ENCODE peak calls at places on chromosome 15, in eight cellular contexts. One of them, this sample, is unnamed.

GRCh38 chr15:63089260-63090043 is 32.2 kb upstream of the LACTB start:
- DNase-seq in upper lobe of right lung: no peak
- DNase-seq in colonic mucosa: peak
- DNase-seq in endothelial cell of umbilical vein: peak
- DNase-seq in ovary: no peak
- DNase-seq in astrocyte of the spinal cord: peak
- DNase-seq in H1: no peak
- DNase-seq in BE2C: peak
- DNase-seq in this sample: peak

GRCh38 chr15:29044506-29044905 is 158.7 kb downstream of the APBA2 start:
- DNase-seq in upper lobe of right lung: peak
- DNase-seq in colonic mucosa: no peak
- DNase-seq in endothelial cell of umbilical vein: no peak
- DNase-seq in ovary: no peak
- DNase-seq in astrocyte of the spinal cord: peak
- DNase-seq in H1: no peak
- DNase-seq in BE2C: no peak
- DNase-seq in this sample: no peak

GRCh38 chr15:64502537-64502936 is 42.2 kb downstream of the ZNF609 start:
- DNase-seq in upper lobe of right lung: no peak
- DNase-seq in colonic mucosa: no peak
- DNase-seq in endothelial cell of umbilical vein: no peak
- DNase-seq in ovary: no peak
- DNase-seq in astrocyte of the spinal cord: no peak
- DNase-seq in H1: no peak
- DNase-seq in BE2C: no peak
- DNase-seq in this sample: peak

GRCh38 chr15:63041982-63042878 is at the start of gene TPM1:
- DNase-seq in upper lobe of right lung: peak
- DNase-seq in colonic mucosa: peak
- DNase-seq in endothelial cell of umbilical vein: peak
- DNase-seq in ovary: peak
- DNase-seq in astrocyte of the spinal cord: peak
- DNase-seq in H1: peak
- DNase-seq in BE2C: peak
- DNase-seq in this sample: peak

GRCh38 chr15:50558012-50558411 is 11.5 kb upstream of the USP50 start:
- DNase-seq in upper lobe of right lung: no peak
- DNase-seq in colonic mucosa: no peak
- DNase-seq in endothelial cell of umbilical vein: no peak
- DNase-seq in ovary: no peak
- DNase-seq in astrocyte of the spinal cord: no peak
- DNase-seq in H1: no peak
- DNase-seq in BE2C: no peak
- DNase-seq in this sample: no peak

GRCh38 chr15:82312611-82313349 is 36.5 kb downstream of the GOLGA6L10 start:
- DNase-seq in upper lobe of right lung: peak
- DNase-seq in colonic mucosa: no peak
- DNase-seq in endothelial cell of umbilical vein: peak
- DNase-seq in ovary: no peak
- DNase-seq in astrocyte of the spinal cord: no peak
- DNase-seq in H1: peak
- DNase-seq in BE2C: no peak
- DNase-seq in this sample: peak

GRCh38 chr15:49235446-49236207 is 65.6 kb downstream of the GALK2 start:
- DNase-seq in upper lobe of right lung: no peak
- DNase-seq in colonic mucosa: peak
- DNase-seq in endothelial cell of umbilical vein: peak
- DNase-seq in ovary: peak
- DNase-seq in astrocyte of the spinal cord: peak
- DNase-seq in H1: peak
- DNase-seq in BE2C: peak
- DNase-seq in this sample: peak

GRCh38 chr15:63890617-63891016 is 56.9 kb upstream of the HERC1 start:
- DNase-seq in upper lobe of right lung: no peak
- DNase-seq in colonic mucosa: no peak
- DNase-seq in endothelial cell of umbilical vein: no peak
- DNase-seq in ovary: no peak
- DNase-seq in astrocyte of the spinal cord: no peak
- DNase-seq in H1: no peak
- DNase-seq in BE2C: no peak
- DNase-seq in this sample: no peak

GRCh38 chr15:95826831-95827230 is 503.7 kb upstream of the NR2F2 start:
- DNase-seq in upper lobe of right lung: no peak
- DNase-seq in colonic mucosa: no peak
- DNase-seq in endothelial cell of umbilical vein: no peak
- DNase-seq in ovary: no peak
- DNase-seq in astrocyte of the spinal cord: no peak
- DNase-seq in H1: no peak
- DNase-seq in BE2C: no peak
- DNase-seq in this sample: no peak

GRCh38 chr15:59369597-59369996 is 3.1 kb downstream of the MYO1E start:
- DNase-seq in upper lobe of right lung: no peak
- DNase-seq in colonic mucosa: no peak
- DNase-seq in endothelial cell of umbilical vein: no peak
- DNase-seq in ovary: no peak
- DNase-seq in astrocyte of the spinal cord: no peak
- DNase-seq in H1: no peak
- DNase-seq in BE2C: no peak
- DNase-seq in this sample: peak

GRCh38 chr15:75779504-75779903 is 63.7 kb upstream of the UBE2Q2 start:
- DNase-seq in upper lobe of right lung: no peak
- DNase-seq in colonic mucosa: no peak
- DNase-seq in endothelial cell of umbilical vein: no peak
- DNase-seq in ovary: no peak
- DNase-seq in astrocyte of the spinal cord: no peak
- DNase-seq in H1: no peak
- DNase-seq in BE2C: no peak
- DNase-seq in this sample: no peak

GRCh38 chr15:58538901-58539300 is 107.1 kb downstream of the LIPC start:
- DNase-seq in upper lobe of right lung: no peak
- DNase-seq in colonic mucosa: no peak
- DNase-seq in endothelial cell of umbilical vein: no peak
- DNase-seq in ovary: no peak
- DNase-seq in astrocyte of the spinal cord: no peak
- DNase-seq in H1: no peak
- DNase-seq in BE2C: no peak
- DNase-seq in this sample: no peak

GRCh38 chr15:38626443-38627050 is 61.9 kb upstream of the RASGRP1 start:
- DNase-seq in upper lobe of right lung: no peak
- DNase-seq in colonic mucosa: no peak
- DNase-seq in endothelial cell of umbilical vein: no peak
- DNase-seq in ovary: no peak
- DNase-seq in astrocyte of the spinal cord: no peak
- DNase-seq in H1: no peak
- DNase-seq in BE2C: no peak
- DNase-seq in this sample: no peak

GRCh38 chr15:85336870-85337269 is 43.5 kb upstream of the AKAP13 start:
- DNase-seq in upper lobe of right lung: no peak
- DNase-seq in colonic mucosa: no peak
- DNase-seq in endothelial cell of umbilical vein: no peak
- DNase-seq in ovary: no peak
- DNase-seq in astrocyte of the spinal cord: no peak
- DNase-seq in H1: no peak
- DNase-seq in BE2C: no peak
- DNase-seq in this sample: no peak

GRCh38 chr15:49040151-49040550 is 6.1 kb downstream of the SECISBP2L start:
- DNase-seq in upper lobe of right lung: no peak
- DNase-seq in colonic mucosa: no peak
- DNase-seq in endothelial cell of umbilical vein: no peak
- DNase-seq in ovary: no peak
- DNase-seq in astrocyte of the spinal cord: no peak
- DNase-seq in H1: no peak
- DNase-seq in BE2C: no peak
- DNase-seq in this sample: no peak

GRCh38 chr15:85959573-85959972 is 120.1 kb upstream of the AGBL1 start:
- DNase-seq in upper lobe of right lung: no peak
- DNase-seq in colonic mucosa: no peak
- DNase-seq in endothelial cell of umbilical vein: no peak
- DNase-seq in ovary: no peak
- DNase-seq in astrocyte of the spinal cord: no peak
- DNase-seq in H1: no peak
- DNase-seq in BE2C: no peak
- DNase-seq in this sample: no peak

GRCh38 chr15:55240125-55240760 is 43.5 kb upstream of the RSL24D1 start:
- DNase-seq in upper lobe of right lung: no peak
- DNase-seq in colonic mucosa: no peak
- DNase-seq in endothelial cell of umbilical vein: peak
- DNase-seq in ovary: no peak
- DNase-seq in astrocyte of the spinal cord: no peak
- DNase-seq in H1: no peak
- DNase-seq in BE2C: no peak
- DNase-seq in this sample: no peak

GRCh38 chr15:74955796-74956647 is 550 bp downstream of the RPP25 start:
- DNase-seq in upper lobe of right lung: peak
- DNase-seq in colonic mucosa: peak
- DNase-seq in endothelial cell of umbilical vein: peak
- DNase-seq in ovary: peak
- DNase-seq in astrocyte of the spinal cord: peak
- DNase-seq in H1: peak
- DNase-seq in BE2C: peak
- DNase-seq in this sample: peak

DNA sequence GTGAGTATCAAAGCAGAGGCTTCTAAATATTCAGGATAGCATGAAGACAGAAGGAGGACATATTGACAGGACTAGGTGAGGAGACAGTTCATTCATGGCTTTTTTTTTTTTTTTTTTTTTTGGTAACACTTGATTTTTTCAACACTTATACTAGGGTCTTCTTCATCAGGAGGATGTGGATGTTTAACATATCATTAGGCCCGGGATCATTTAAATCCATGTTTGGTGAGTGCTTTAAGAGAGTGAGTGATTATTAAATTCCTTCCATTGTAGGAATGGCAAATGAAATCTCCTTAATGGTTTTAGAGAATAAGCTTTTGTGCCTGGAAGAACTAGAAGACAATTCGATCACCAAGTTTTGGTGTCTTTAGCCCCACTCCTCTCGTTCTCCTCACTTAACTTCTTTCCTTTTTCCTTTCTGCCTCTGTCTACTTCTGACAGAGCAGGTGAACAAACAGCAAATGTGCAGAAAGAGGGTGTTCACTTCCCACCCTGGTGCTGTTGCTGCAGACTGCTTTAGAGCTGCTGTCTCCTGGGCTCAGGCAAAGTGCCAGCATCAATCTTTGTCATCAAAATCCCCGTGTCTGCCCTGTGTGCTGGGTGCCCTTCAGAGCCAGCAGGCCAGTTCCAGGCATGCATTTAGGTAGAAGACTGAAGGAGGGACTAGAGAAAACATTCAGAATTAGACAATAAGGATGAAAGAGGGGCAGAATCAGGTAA is 35.6 kb upstream of the RAB11A start:
- DNase-seq in upper lobe of right lung: no peak
- DNase-seq in colonic mucosa: peak
- DNase-seq in endothelial cell of umbilical vein: peak
- DNase-seq in ovary: no peak
- DNase-seq in astrocyte of the spinal cord: no peak
- DNase-seq in H1: no peak
- DNase-seq in BE2C: peak
- DNase-seq in this sample: no peak
- H3K4me3 ChIP-seq in upper lobe of right lung: peak
- H3K4me3 ChIP-seq in colonic mucosa: no peak
- H3K4me3 ChIP-seq in endothelial cell of umbilical vein: no peak
- H3K4me3 ChIP-seq in ovary: no peak
- H3K4me3 ChIP-seq in astrocyte of the spinal cord: no peak
- H3K4me3 ChIP-seq in H1: no peak
- H3K4me3 ChIP-seq in BE2C: no peak
- H3K4me3 ChIP-seq in this sample: no peak

GRCh38 chr15:45279024-45279697 is 27.1 kb downstream of the SLC28A2 start:
- DNase-seq in upper lobe of right lung: peak
- DNase-seq in colonic mucosa: peak
- DNase-seq in endothelial cell of umbilical vein: peak
- DNase-seq in ovary: peak
- DNase-seq in astrocyte of the spinal cord: peak
- DNase-seq in H1: peak
- DNase-seq in BE2C: peak
- DNase-seq in this sample: peak

GRCh38 chr15:45274636-45275035 is 22.6 kb downstream of the SLC28A2 start:
- DNase-seq in upper lobe of right lung: no peak
- DNase-seq in colonic mucosa: no peak
- DNase-seq in endothelial cell of umbilical vein: no peak
- DNase-seq in ovary: no peak
- DNase-seq in astrocyte of the spinal cord: no peak
- DNase-seq in H1: no peak
- DNase-seq in BE2C: no peak
- DNase-seq in this sample: no peak

GRCh38 chr15:45276851-45277250 is 24.8 kb downstream of the SLC28A2 start:
- DNase-seq in upper lobe of right lung: no peak
- DNase-seq in colonic mucosa: no peak
- DNase-seq in endothelial cell of umbilical vein: peak
- DNase-seq in ovary: no peak
- DNase-seq in astrocyte of the spinal cord: peak
- DNase-seq in H1: no peak
- DNase-seq in BE2C: no peak
- DNase-seq in this sample: peak
- TF ChIP-seq CTCF in upper lobe of right lung: peak
- TF ChIP-seq CTCF in colonic mucosa: peak
- TF ChIP-seq CTCF in endothelial cell of umbilical vein: peak
- TF ChIP-seq CTCF in ovary: no peak
- TF ChIP-seq CTCF in astrocyte of the spinal cord: peak
- TF ChIP-seq CTCF in H1: peak
- TF ChIP-seq CTCF in BE2C: peak
- TF ChIP-seq CTCF in this sample: peak

DNA sequence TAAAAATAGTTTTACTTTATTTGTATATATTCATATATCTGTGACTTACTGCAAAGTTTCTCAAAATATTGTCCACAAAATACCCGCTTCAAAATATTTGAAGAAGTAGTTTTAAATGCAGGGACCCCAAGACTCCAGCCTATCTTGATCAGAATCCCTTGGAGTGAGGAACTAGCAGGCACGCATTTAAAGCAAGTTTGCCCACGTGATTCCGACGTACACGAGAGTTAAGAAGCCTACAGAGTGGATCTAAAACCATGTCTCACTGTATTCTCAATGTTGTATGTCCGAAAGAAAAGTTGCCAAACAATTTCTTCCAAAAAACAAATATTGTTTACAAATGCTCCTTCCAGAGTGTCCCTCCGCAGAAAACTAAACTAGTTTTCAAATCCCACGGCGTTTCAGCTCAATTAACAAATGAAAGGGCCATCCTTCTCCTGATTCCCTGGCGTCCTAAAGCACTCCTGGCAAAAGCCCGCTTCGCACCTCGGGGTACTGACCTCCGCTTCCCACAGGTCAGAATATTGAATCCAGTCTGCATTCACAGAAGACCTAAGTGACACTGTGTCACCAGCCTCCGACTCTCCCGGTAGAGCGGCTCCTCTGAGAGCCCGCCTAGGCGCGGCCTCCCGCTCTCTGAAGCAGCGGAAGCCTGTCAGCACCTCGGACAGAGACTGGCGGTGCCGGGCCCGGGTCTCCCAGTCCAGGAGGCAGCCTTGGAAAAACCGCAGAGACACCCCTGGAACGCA is 1.5 kb downstream of the GABRB3 start:
- DNase-seq in upper lobe of right lung: peak
- DNase-seq in colonic mucosa: no peak
- DNase-seq in endothelial cell of umbilical vein: no peak
- DNase-seq in ovary: peak
- DNase-seq in astrocyte of the spinal cord: no peak
- DNase-seq in H1: peak
- DNase-seq in BE2C: peak
- DNase-seq in this sample: no peak
- H3K4me3 ChIP-seq in upper lobe of right lung: no peak
- H3K4me3 ChIP-seq in colonic mucosa: no peak
- H3K4me3 ChIP-seq in endothelial cell of umbilical vein: no peak
- H3K4me3 ChIP-seq in ovary: no peak
- H3K4me3 ChIP-seq in astrocyte of the spinal cord: no peak
- H3K4me3 ChIP-seq in H1: peak
- H3K4me3 ChIP-seq in BE2C: peak
- H3K4me3 ChIP-seq in this sample: no peak

GRCh38 chr15:80418892-80419537 is 14.8 kb downstream of the ARNT2 start:
- DNase-seq in upper lobe of right lung: no peak
- DNase-seq in colonic mucosa: no peak
- DNase-seq in endothelial cell of umbilical vein: peak
- DNase-seq in ovary: no peak
- DNase-seq in astrocyte of the spinal cord: peak
- DNase-seq in H1: no peak
- DNase-seq in BE2C: peak
- DNase-seq in this sample: peak
- TF ChIP-seq CTCF in upper lobe of right lung: peak
- TF ChIP-seq CTCF in colonic mucosa: peak
- TF ChIP-seq CTCF in endothelial cell of umbilical vein: peak
- TF ChIP-seq CTCF in ovary: peak
- TF ChIP-seq CTCF in astrocyte of the spinal cord: peak
- TF ChIP-seq CTCF in H1: peak
- TF ChIP-seq CTCF in BE2C: peak
- TF ChIP-seq CTCF in this sample: peak

This sample was measured in fibroblast of mammary gland.